ENCODE peak calls at places on chromosome 19, in four cellular contexts. One of them, this sample, is unnamed. For H3K4me1, the result is how much of the 10 kb centered on the place peaks cover.

GRCh38 chr19:44720945-44721344 is 22.0 kb downstream of the CEACAM16 start:
- DNase-seq in tibial nerve: no peak
- DNase-seq in PC-3: no peak
- DNase-seq in fibroblast of lung: peak
- DNase-seq in this sample: no peak

GRCh38 chr19:36203293-36203692 is 11.2 kb downstream of the ZNF565 start:
- DNase-seq in tibial nerve: no peak
- DNase-seq in PC-3: no peak
- DNase-seq in fibroblast of lung: no peak
- DNase-seq in this sample: no peak

GRCh38 chr19:45528744-45529453 is 21.6 kb downstream of the VASP start:
- DNase-seq in tibial nerve: no peak
- DNase-seq in PC-3: peak
- DNase-seq in fibroblast of lung: peak
- DNase-seq in this sample: no peak

GRCh38 chr19:38944981-38945506 is 14.3 kb downstream of the MRPS12 start:
- DNase-seq in tibial nerve: no peak
- DNase-seq in PC-3: no peak
- DNase-seq in fibroblast of lung: no peak
- DNase-seq in this sample: no peak

GRCh38 chr19:54137114-54137912 is at the start of gene CNOT3:
- DNase-seq in tibial nerve: peak
- DNase-seq in PC-3: peak
- DNase-seq in fibroblast of lung: peak
- DNase-seq in this sample: peak

GRCh38 chr19:32692727-32693061 is 1.1 kb downstream of the NUDT19 start:
- DNase-seq in tibial nerve: no peak
- DNase-seq in PC-3: no peak
- DNase-seq in fibroblast of lung: no peak
- DNase-seq in this sample: no peak

GRCh38 chr19:30227661-30228112 is 144.5 kb upstream of the ZNF536 start:
- DNase-seq in tibial nerve: no peak
- DNase-seq in PC-3: peak
- DNase-seq in fibroblast of lung: peak
- DNase-seq in this sample: no peak

GRCh38 chr19:54316746-54317107 is 3.8 kb upstream of the LILRA5 start:
- DNase-seq in tibial nerve: no peak
- DNase-seq in PC-3: no peak
- DNase-seq in fibroblast of lung: no peak
- DNase-seq in this sample: no peak

GRCh38 chr19:1747285-1748114 is 5.8 kb upstream of the ONECUT3 start:
- DNase-seq in tibial nerve: no peak
- DNase-seq in PC-3: peak
- DNase-seq in fibroblast of lung: peak
- DNase-seq in this sample: no peak

GRCh38 chr19:31337007-31337914 is 12.0 kb downstream of the TSHZ3 start:
- DNase-seq in tibial nerve: no peak
- DNase-seq in PC-3: no peak
- DNase-seq in fibroblast of lung: no peak
- DNase-seq in this sample: no peak

GRCh38 chr19:42206871-42207755 is 10.4 kb downstream of the DEDD2 start:
- DNase-seq in tibial nerve: no peak
- DNase-seq in PC-3: peak
- DNase-seq in fibroblast of lung: peak
- DNase-seq in this sample: no peak

GRCh38 chr19:45403781-45404556 is 900 bp downstream of the PPP1R13L start:
- DNase-seq in tibial nerve: no peak
- DNase-seq in PC-3: peak
- DNase-seq in fibroblast of lung: no peak
- DNase-seq in this sample: peak

GRCh38 chr19:7516281-7516862 is 469 bp downstream of the ZNF358 start:
- DNase-seq in tibial nerve: no peak
- DNase-seq in PC-3: no peak
- DNase-seq in fibroblast of lung: no peak
- DNase-seq in this sample: no peak

GRCh38 chr19:23998568-23998967 is 83.9 kb downstream of the ZNF726 start:
- DNase-seq in tibial nerve: no peak
- DNase-seq in PC-3: no peak
- DNase-seq in fibroblast of lung: no peak
- DNase-seq in this sample: no peak

GRCh38 chr19:50313812-50314536 is 15.2 kb downstream of the KCNC3 start:
- DNase-seq in tibial nerve: no peak
- DNase-seq in PC-3: peak
- DNase-seq in fibroblast of lung: no peak
- DNase-seq in this sample: no peak

GRCh38 chr19:5059767-5060166 is 90.9 kb downstream of the KDM4B start:
- DNase-seq in tibial nerve: no peak
- DNase-seq in PC-3: no peak
- DNase-seq in fibroblast of lung: no peak
- DNase-seq in this sample: no peak

GRCh38 chr19:41821003-41821735 is 23.3 kb downstream of the LYPD4 start:
- DNase-seq in tibial nerve: no peak
- DNase-seq in PC-3: peak
- DNase-seq in fibroblast of lung: peak
- DNase-seq in this sample: no peak

GRCh38 chr19:55027472-55028337 is 10.4 kb downstream of the GP6 start:
- DNase-seq in tibial nerve: no peak
- DNase-seq in PC-3: peak
- DNase-seq in fibroblast of lung: no peak
- DNase-seq in this sample: no peak

GRCh38 chr19:33251526-33252090 is 26.0 kb upstream of the SLC7A10 start:
- DNase-seq in tibial nerve: no peak
- DNase-seq in PC-3: no peak
- DNase-seq in fibroblast of lung: no peak
- DNase-seq in this sample: no peak

GRCh38 chr19:1273263-1274041 is 1.9 kb upstream of the FAM174C start:
- DNase-seq in tibial nerve: no peak
- DNase-seq in PC-3: no peak
- DNase-seq in fibroblast of lung: no peak
- DNase-seq in this sample: no peak

GRCh38 chr19:29927944-29928669 is 13.9 kb upstream of the URI1 start:
- DNase-seq in tibial nerve: no peak
- DNase-seq in PC-3: no peak
- DNase-seq in fibroblast of lung: no peak
- DNase-seq in this sample: no peak

GRCh38 chr19:54535601-54536000 is 33.0 kb downstream of the LAIR2 start:
- DNase-seq in tibial nerve: no peak
- DNase-seq in PC-3: no peak
- DNase-seq in fibroblast of lung: no peak
- DNase-seq in this sample: no peak

GRCh38 chr19:1725100-1726064 is 27.9 kb upstream of the ONECUT3 start:
- DNase-seq in tibial nerve: no peak
- DNase-seq in PC-3: peak
- DNase-seq in fibroblast of lung: peak
- DNase-seq in this sample: no peak

GRCh38 chr19:7506385-7507328 is 9.2 kb upstream of the ZNF358 start:
- DNase-seq in tibial nerve: peak
- DNase-seq in PC-3: peak
- DNase-seq in fibroblast of lung: peak
- DNase-seq in this sample: peak

GRCh38 chr19:39196860-39197562 is at the start of gene NCCRP1:
- DNase-seq in tibial nerve: no peak
- DNase-seq in PC-3: no peak
- DNase-seq in fibroblast of lung: no peak
- DNase-seq in this sample: no peak

GRCh38 chr19:6740589-6741348 is 1.3 kb downstream of the TRIP10 start:
- DNase-seq in tibial nerve: no peak
- DNase-seq in PC-3: peak
- DNase-seq in fibroblast of lung: peak
- DNase-seq in this sample: peak

GRCh38 chr19:30281903-30282302 is 90.3 kb upstream of the ZNF536 start:
- DNase-seq in tibial nerve: no peak
- DNase-seq in PC-3: no peak
- DNase-seq in fibroblast of lung: no peak
- DNase-seq in this sample: no peak

GRCh38 chr19:3402631-3403443 is 36.5 kb downstream of the NFIC start:
- DNase-seq in tibial nerve: no peak
- DNase-seq in PC-3: no peak
- DNase-seq in fibroblast of lung: no peak
- DNase-seq in this sample: no peak
- H3K4me1 ChIP-seq in tibial nerve: under half
- H3K4me1 ChIP-seq in PC-3: under half
- H3K4me1 ChIP-seq in fibroblast of lung: under half
- H3K4me1 ChIP-seq in this sample: under half

DNA sequence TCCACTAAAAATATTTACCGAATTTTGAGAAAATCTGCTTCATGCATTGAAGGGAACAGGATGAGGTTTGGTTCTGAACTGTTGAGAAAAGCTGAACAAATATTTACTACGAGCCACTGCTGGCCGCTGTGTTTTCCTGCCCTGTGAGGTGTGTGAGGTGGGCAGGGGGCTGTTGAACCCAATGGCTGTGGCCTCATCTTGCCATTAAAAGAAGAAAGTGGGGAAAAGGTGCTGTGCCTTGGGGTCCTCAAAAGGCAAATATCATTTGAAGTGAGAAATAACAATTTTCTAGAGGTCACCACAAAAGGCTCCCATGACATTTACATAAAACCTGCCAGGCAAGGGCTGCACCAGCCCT is 44.7 kb downstream of the KLF2 start:
- DNase-seq in tibial nerve: no peak
- DNase-seq in PC-3: no peak
- DNase-seq in fibroblast of lung: no peak
- DNase-seq in this sample: no peak
- H3K4me1 ChIP-seq in tibial nerve: under half
- H3K4me1 ChIP-seq in PC-3: under half
- H3K4me1 ChIP-seq in fibroblast of lung: under half
- H3K4me1 ChIP-seq in this sample: under half

DNA sequence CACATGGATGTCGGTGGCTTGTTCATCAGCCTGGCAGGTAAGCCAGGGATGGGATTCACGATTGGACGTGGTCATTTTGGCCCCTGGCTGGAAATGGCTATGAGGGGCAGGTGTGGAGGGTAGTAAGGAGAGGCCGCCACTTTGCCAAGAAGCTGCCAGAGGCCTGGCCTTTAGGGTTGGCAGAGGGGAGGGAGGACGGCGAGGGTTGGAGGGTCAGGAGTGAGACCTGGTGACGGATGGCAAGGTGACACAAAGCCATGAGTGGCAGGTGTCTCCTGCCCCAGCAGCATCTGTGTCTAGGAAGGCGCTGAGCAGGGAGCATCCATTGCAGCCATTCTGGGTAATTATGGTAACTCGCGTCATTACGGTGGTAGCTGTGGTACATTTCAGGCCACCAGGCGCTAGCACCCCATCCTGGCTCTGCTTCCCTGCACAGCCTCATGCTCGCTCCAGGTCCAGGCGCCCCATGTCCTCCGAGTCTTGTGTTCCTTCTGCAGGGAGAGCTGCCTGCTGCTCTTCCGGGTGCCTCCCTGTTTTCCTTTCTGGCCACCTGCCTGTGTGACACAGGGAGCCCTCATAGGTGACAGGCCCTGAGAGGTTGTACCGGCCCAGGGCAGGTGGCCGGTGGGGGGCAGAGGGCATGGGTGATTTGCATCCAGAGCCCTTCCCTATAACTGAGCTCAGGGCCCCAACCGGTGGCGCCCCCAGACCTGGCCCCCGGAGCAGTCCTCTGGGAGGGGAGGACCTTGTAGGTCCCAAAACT is 4.2 kb downstream of the SSBP4 start:
- DNase-seq in tibial nerve: no peak
- DNase-seq in PC-3: no peak
- DNase-seq in fibroblast of lung: no peak
- DNase-seq in this sample: no peak
- H3K4me1 ChIP-seq in tibial nerve: under half
- H3K4me1 ChIP-seq in PC-3: under half
- H3K4me1 ChIP-seq in fibroblast of lung: under half
- H3K4me1 ChIP-seq in this sample: under half

GRCh38 chr19:46944123-46944718 is 75.4 kb upstream of the NPAS1 start:
- DNase-seq in tibial nerve: no peak
- DNase-seq in PC-3: no peak
- DNase-seq in fibroblast of lung: no peak
- DNase-seq in this sample: no peak
- H3K4me1 ChIP-seq in tibial nerve: under half
- H3K4me1 ChIP-seq in PC-3: under half
- H3K4me1 ChIP-seq in fibroblast of lung: under half
- H3K4me1 ChIP-seq in this sample: under half

GRCh38 chr19:46975918-46976782 is 43.5 kb upstream of the NPAS1 start:
- DNase-seq in tibial nerve: peak
- DNase-seq in PC-3: peak
- DNase-seq in fibroblast of lung: peak
- DNase-seq in this sample: peak
- H3K4me1 ChIP-seq in tibial nerve: under half
- H3K4me1 ChIP-seq in PC-3: under half
- H3K4me1 ChIP-seq in fibroblast of lung: under half
- H3K4me1 ChIP-seq in this sample: under half

DNA sequence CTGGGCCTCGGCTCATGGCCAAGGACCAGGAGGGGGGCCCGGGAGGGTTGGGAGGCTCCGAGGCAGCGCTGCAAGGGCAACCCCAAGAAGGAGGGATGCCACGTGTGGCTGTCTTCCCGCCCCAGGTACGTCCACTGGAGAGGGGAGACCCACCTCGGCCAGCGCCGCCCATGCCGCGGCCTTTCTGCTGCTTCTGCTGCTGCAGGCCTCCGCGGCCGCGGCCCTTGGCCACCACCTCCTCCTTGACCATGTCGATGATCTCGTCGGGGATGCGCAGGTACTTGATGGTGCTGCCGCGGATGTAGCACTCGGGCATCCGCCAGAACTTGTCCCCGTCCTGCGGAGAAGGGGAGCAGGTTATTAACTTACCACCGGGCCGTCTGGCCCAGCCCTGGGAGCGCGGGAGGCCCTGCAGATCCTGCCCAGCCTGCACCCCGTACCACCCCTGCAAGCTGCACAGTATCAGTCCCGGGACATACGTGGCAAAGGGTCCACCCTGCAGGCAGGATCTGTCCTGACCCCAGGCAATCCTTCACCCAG is 13.3 kb downstream of the LSM4 start:
- DNase-seq in tibial nerve: no peak
- DNase-seq in PC-3: no peak
- DNase-seq in fibroblast of lung: no peak
- DNase-seq in this sample: no peak
- H3K4me1 ChIP-seq in tibial nerve: under half
- H3K4me1 ChIP-seq in PC-3: under half
- H3K4me1 ChIP-seq in fibroblast of lung: under half
- H3K4me1 ChIP-seq in this sample: under half

DNA sequence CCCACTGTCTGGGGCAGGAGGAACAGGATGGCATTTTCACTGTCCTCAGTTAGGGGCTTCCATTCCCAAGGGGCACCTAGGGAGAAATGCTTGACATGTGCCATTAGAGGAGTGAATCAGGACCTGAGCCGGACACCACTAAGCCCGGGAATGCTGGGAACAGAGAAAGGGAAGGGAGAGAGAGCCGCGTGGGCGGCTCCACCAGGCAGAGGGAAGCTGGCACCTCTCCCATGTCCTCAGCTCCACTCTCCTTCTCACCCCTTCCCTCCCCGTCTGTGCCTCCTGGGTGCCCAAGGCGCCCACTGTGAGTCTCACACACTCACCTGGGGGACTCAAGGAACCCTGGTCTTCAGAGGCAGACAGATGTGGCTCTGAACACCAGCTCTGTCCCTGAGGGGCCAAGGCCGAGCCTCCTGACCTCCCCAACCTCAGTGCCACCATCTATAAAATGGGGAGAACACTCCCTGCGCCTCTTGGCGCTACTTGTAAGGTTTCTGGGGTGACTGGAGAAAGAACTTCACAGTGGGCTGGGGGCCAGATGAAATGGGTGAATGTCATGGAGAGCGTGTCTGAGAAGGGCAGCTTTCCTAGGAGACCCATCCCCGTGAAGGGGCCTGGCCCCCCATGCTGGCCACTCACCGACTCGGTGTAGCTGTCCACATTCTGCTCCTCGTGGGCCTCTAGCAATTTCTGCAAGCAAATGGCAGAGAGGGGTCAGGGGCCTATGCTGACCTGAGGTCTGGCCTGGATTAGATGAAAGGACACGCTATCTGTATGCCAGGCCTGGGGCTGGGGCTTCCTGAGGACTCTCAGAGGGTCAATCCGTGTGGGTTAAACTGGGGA is 5.3 kb upstream of the KPTN start:
- DNase-seq in tibial nerve: no peak
- DNase-seq in PC-3: no peak
- DNase-seq in fibroblast of lung: peak
- DNase-seq in this sample: no peak
- H3K4me1 ChIP-seq in tibial nerve: under half
- H3K4me1 ChIP-seq in PC-3: under half
- H3K4me1 ChIP-seq in fibroblast of lung: under half
- H3K4me1 ChIP-seq in this sample: under half

This sample was measured in right atrium auricular region.